ENCODE peak calls at places on chromosomes 5 and 9, in seven cellular contexts. J is adrenal gland, Y is tibial artery, E is OCI-LY7, I is IMR-90, C is adipocyte, A is spleen. O is an unnamed sample.

GRCh38 chr9:95516736-95517558 is at the start of gene PTCH1:
- DNase-seq in Y (no peak), J (peak; percentile 38), E (no peak), I (peak; percentile 52), C (peak; percentile 77), A (no peak), O (no peak)

GRCh38 chr9:108654566-108654965 is 201.2 kb downstream of the ACTL7B start:
- DNase-seq in I (no peak), E (no peak), C (no peak), A (no peak), J (no peak), Y (no peak), O (no peak)

GRCh38 chr5:111227805-111228204 is 3.6 kb downstream of the CAMK4 start:
- DNase-seq in E (peak; percentile 18), I (peak; percentile 16), Y (no peak), J (no peak), C (peak; percentile 58), A (peak; percentile 76), O (peak; percentile 12)

GRCh38 chr9:14814229-14814628 is 91.7 kb upstream of the CER1 start:
- DNase-seq in J (no peak), E (no peak), C (no peak), I (no peak), Y (no peak), A (no peak), O (no peak)

GRCh38 chr5:173065155-173065554 is 9.0 kb downstream of the CREBRF start:
- DNase-seq in A (no peak), I (no peak), Y (no peak), C (no peak), E (peak; percentile 20), J (no peak), O (no peak)

GRCh38 chr5:106189121-106189809 is 1481.5 kb downstream of the EFNA5 start:
- DNase-seq in E (no peak), I (no peak), Y (no peak), J (no peak), A (no peak), C (no peak), O (no peak)

GRCh38 chr5:155471027-155471426 is 457.5 kb downstream of the KIF4B start:
- DNase-seq in C (no peak), Y (no peak), E (no peak), J (no peak), A (no peak), I (no peak), O (no peak)

GRCh38 chr9:4983541-4984165 is 1.4 kb upstream of the JAK2 start:
- DNase-seq in I (no peak), A (no peak), Y (no peak), J (peak; percentile 39), E (peak; percentile 6), C (no peak), O (no peak)

GRCh38 chr5:74361406-74362358 is 278.8 kb downstream of the ENC1 start:
- DNase-seq in E (no peak), J (no peak), Y (no peak), C (no peak), I (no peak), A (no peak), O (no peak)

GRCh38 chr9:6079386-6079785 is 64.0 kb upstream of the RANBP6 start:
- DNase-seq in E (no peak), J (no peak), A (no peak), C (no peak), I (no peak), Y (no peak), O (no peak)

GRCh38 chr5:110086658-110087388 is 397.1 kb downstream of the MAN2A1 start:
- DNase-seq in Y (peak; percentile 48), E (no peak), A (no peak), I (peak; percentile 29), C (peak; percentile 96), J (peak; percentile 6), O (peak; percentile 91)

GRCh38 chr5:178125253-178125916 is 5.4 kb upstream of the RMND5B start:
- DNase-seq in E (no peak), I (no peak), J (no peak), C (no peak), Y (no peak), A (no peak), O (no peak)

GRCh38 chr9:28927711-28928110 is 1354.4 kb upstream of the C9orf72 start:
- DNase-seq in E (no peak), A (no peak), Y (no peak), C (no peak), J (no peak), I (no peak), O (peak; percentile 25)

GRCh38 chr5:61806491-61807020 is 474.5 kb downstream of the ZSWIM6 start:
- DNase-seq in I (no peak), J (no peak), E (no peak), Y (no peak), C (no peak), A (no peak), O (no peak)

GRCh38 chr5:143826909-143827514 is 15.1 kb downstream of the HMHB1 start:
- DNase-seq in J (no peak), E (no peak), Y (no peak), C (peak; percentile 49), I (peak; percentile 59), A (no peak), O (peak; percentile 10)

GRCh38 chr9:109475526-109475925 is 22.6 kb downstream of the PTPN3 start:
- DNase-seq in C (no peak), E (no peak), I (no peak), Y (peak; percentile 83), A (no peak), J (no peak), O (no peak)

GRCh38 chr5:55327281-55327680 is 19.5 kb downstream of the MTREX start:
- DNase-seq in Y (no peak), E (no peak), I (no peak), J (no peak), A (no peak), C (no peak), O (no peak)

GRCh38 chr5:55320571-55320970 is 12.8 kb downstream of the MTREX start:
- DNase-seq in I (no peak), C (no peak), E (no peak), Y (no peak), A (no peak), J (no peak), O (no peak)

GRCh38 chr5:55319481-55319880 is 11.7 kb downstream of the MTREX start:
- DNase-seq in C (no peak), E (no peak), I (no peak), J (no peak), A (no peak), Y (no peak), O (no peak)

GRCh38 chr5:55324006-55324405 is 16.2 kb downstream of the MTREX start:
- DNase-seq in J (no peak), E (no peak), I (no peak), A (no peak), Y (no peak), C (no peak), O (no peak)

GRCh38 chr5:55324815-55325418 is 17.1 kb downstream of the MTREX start:
- DNase-seq in A (no peak), J (no peak), E (peak; percentile 41), C (peak; percentile 74), Y (no peak), I (peak; percentile 58), O (peak; percentile 21)
- H3K36me3 ChIP-seq in A (peaks cover 5% of the 10 kb centered on the region), J (no peaks in the 10 kb centered on the region), E (peaks cover 80% of the 10 kb centered on the region), C (peaks cover 21% of the 10 kb centered on the region), Y (peaks cover 21% of the 10 kb centered on the region), I (peaks cover 10% of the 10 kb centered on the region), O (no peaks in the 10 kb centered on the region)

GRCh38 chr5:134396274-134396673 is 15.4 kb downstream of the CDKN2AIPNL start:
- DNase-seq in J (no peak), Y (no peak), A (no peak), C (no peak), I (no peak), E (no peak), O (no peak)

GRCh38 chr5:134387443-134387842 is 16.1 kb downstream of the UBE2B start:
- DNase-seq in I (no peak), J (no peak), A (no peak), C (no peak), E (no peak), Y (no peak), O (no peak)

GRCh38 chr5:134394932-134395331 is 16.7 kb downstream of the CDKN2AIPNL start:
- DNase-seq in A (no peak), J (no peak), Y (no peak), E (no peak), C (no peak), I (no peak), O (no peak)

GRCh38 chr5:134397196-134397595 is 14.5 kb downstream of the CDKN2AIPNL start:
- DNase-seq in J (no peak), I (no peak), Y (no peak), E (no peak), A (no peak), C (no peak), O (no peak)

DNA sequence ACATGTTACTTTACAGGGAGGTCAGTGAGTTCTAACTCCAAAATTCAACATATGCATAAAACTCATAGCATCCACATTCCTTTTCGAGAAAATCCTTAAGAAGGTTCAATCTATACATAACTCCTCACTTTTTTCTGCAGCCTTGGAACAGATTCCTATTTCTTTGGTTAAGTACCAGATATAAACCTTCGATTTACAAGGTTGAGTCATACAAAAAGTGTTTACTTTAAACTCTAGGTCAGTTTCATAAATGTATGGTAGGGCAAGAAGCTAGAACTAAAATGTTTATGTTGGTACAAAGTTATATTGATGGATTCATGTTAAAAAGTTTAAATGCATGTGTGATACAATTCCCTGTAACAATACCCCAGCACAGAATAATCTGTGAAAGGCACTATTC is 19.4 kb downstream of the CDKN2AIPNL start:
- DNase-seq in I (peak; percentile 70), J (no peak), Y (no peak), A (no peak), E (no peak), C (no peak), O (no peak)
- H3K36me3 ChIP-seq in I (peaks cover 52% of the 10 kb centered on the region), J (no peaks in the 10 kb centered on the region), Y (peaks cover 100% of the 10 kb centered on the region), A (peaks cover 89% of the 10 kb centered on the region), E (peaks cover 82% of the 10 kb centered on the region), C (peaks cover 89% of the 10 kb centered on the region), O (peaks cover 1% of the 10 kb centered on the region)

GRCh38 chr9:93084471-93084881 is 11.5 kb upstream of the CARD19 start:
- DNase-seq in C (no peak), J (no peak), E (no peak), Y (peak; percentile 11), I (no peak), A (peak; percentile 58), O (no peak)
- H3K36me3 ChIP-seq in C (no peaks in the 10 kb centered on the region), J (no peaks in the 10 kb centered on the region), E (peaks cover 74% of the 10 kb centered on the region), Y (peaks cover 9% of the 10 kb centered on the region), I (no peaks in the 10 kb centered on the region), A (peaks cover 38% of the 10 kb centered on the region), O (no peaks in the 10 kb centered on the region)

GRCh38 chr5:97019435-97020117 is 83.7 kb downstream of the LNPEP start:
- DNase-seq in Y (no peak), I (peak; percentile 34), E (no peak), A (no peak), C (peak; percentile 60), J (no peak), O (no peak)

GRCh38 chr5:97026721-97027120 is 90.8 kb downstream of the LNPEP start:
- DNase-seq in E (no peak), J (no peak), C (no peak), Y (no peak), I (no peak), A (no peak), O (no peak)

GRCh38 chr5:97021416-97021815 is 85.5 kb downstream of the LNPEP start:
- DNase-seq in E (no peak), Y (no peak), C (no peak), J (no peak), I (no peak), A (no peak), O (no peak)

DNA sequence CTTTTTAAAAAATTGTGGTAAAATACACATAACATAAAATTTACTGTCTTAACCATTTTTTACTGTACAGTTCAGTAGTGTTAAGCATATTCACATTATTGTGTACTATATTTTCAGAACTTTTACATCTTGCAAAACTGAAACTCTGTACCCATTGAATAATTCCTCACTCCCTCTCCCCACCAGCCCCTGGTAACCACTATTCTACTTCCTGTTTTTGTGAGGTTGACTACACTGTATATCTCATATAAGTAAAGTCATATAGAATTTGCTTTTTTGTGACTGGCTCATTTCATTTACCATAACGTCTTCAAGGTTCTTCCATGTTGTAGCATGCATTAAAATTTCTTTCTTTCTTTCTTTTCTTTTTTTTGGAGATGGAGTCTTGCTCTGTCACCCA is 87.0 kb downstream of the LNPEP start:
- DNase-seq in C (no peak), A (no peak), E (no peak), I (no peak), J (no peak), Y (no peak), O (no peak)
- H3K36me3 ChIP-seq in C (peaks cover 85% of the 10 kb centered on the region), A (peaks cover 71% of the 10 kb centered on the region), E (peaks cover 96% of the 10 kb centered on the region), I (peaks cover 8% of the 10 kb centered on the region), J (no peaks in the 10 kb centered on the region), Y (peaks cover 75% of the 10 kb centered on the region), O (no peaks in the 10 kb centered on the region)